ENCODE peak calls at places on chromosome 10, in nine cellular contexts. R is lower lobe of right lung, V is Panc1, J is psoas muscle, Y is brain microvascular endothelial cell, O is heart right ventricle, Z is A549, U is DND-41, C is RWPE1. B is an unnamed sample.

GRCh38 chr10:99758241-99758891 is 24.1 kb upstream of the ABCC2 start:
- DNase-seq in Y (no peak), R (no peak), C (no peak), U (no peak), O (no peak), Z (no peak), J (no peak), V (no peak), B (peak)

GRCh38 chr10:6928531-6929080 is 348.5 kb upstream of the PRKCQ start:
- DNase-seq in Y (no peak), V (no peak), U (peak), Z (no peak), R (no peak), O (no peak), C (no peak), J (no peak), B (no peak)

GRCh38 chr10:124001391-124002260 is 91.8 kb downstream of the CHST15 start:
- DNase-seq in R (peak), C (no peak), J (no peak), Z (no peak), V (no peak), O (peak), U (peak), Y (no peak), B (no peak)

GRCh38 chr10:7527468-7527867 is 116.6 kb upstream of the SFMBT2 start:
- DNase-seq in O (no peak), J (no peak), R (no peak), C (no peak), V (no peak), Y (no peak), U (no peak), Z (no peak), B (no peak)

GRCh38 chr10:46090258-46090812 is 44.3 kb upstream of the MSMB start:
- DNase-seq in C (no peak), O (no peak), R (no peak), V (no peak), J (no peak), Y (no peak), Z (no peak), U (no peak), B (no peak)

GRCh38 chr10:26738354-26738753 is 40.9 kb downstream of the PDSS1 start:
- DNase-seq in O (no peak), J (no peak), U (no peak), R (no peak), Z (no peak), V (no peak), C (no peak), Y (no peak), B (no peak)

GRCh38 chr10:80571352-80571751 is 33.6 kb downstream of the SH2D4B start:
- DNase-seq in Y (no peak), J (no peak), O (no peak), U (no peak), Z (no peak), R (no peak), V (no peak), C (no peak), B (no peak)

GRCh38 chr10:68811367-68812009 is 15.8 kb upstream of the STOX1 start:
- DNase-seq in O (no peak), Z (no peak), C (no peak), U (no peak), Y (no peak), J (no peak), R (no peak), V (no peak), B (no peak)

DNA sequence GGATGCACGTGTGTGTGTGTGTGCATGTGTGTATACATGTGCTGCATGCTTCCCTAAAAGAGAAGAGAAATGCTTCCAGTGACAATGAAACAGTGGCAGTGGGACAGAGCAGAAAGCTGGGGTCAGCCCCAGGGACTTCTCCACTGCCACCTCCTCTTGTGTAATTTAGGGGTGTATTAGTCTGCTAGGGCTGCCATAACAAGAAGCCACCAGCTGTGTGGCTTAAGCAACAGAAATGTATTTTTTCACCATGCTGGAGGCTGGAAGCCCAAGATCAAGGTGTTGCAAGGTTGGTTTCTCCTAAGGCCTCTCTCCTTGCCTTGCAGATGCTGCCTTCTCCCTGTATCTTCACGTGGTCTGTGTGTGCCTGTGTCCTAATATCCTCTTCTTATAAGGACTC is 190.5 kb downstream of the CXCL12 start:
- DNase-seq in Z (no peak), V (no peak), Y (no peak), O (no peak), R (no peak), C (no peak), J (no peak), U (no peak), B (no peak)
- H3K27ac ChIP-seq in Z (peak), V (no peak), Y (no peak), O (no peak), R (no peak), C (no peak), J (no peak), U (no peak), B (peak)

GRCh38 chr10:92574545-92575377 is 868 bp upstream of the IDE start:
- DNase-seq in U (no peak), C (peak), R (no peak), J (no peak), Y (peak), Z (no peak), O (no peak), V (no peak), B (no peak)
- TF ChIP-seq CTCF in U (peak), C (peak), R (peak), J (no peak), Y (peak), Z (no peak), O (no peak), V (no peak), B (no peak)

DNA sequence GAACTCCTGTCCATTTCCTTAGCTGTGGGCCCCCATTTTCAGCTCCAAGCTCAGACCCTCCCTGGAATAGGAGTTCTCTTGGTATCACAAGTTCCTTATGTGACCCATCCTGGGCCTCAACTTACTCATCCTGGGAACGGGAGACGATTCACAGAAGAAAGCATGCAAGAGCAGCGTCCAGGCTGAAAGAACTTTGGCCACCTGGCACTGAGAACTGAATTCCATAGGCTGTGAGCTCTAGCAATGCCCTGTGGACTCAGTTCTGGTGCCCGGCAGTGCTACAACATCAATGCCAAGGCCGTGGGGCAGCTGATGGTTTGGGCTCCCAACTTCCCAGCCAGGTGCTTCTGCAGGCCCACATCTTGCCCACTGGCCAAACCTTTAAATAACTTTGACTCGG is 3.9 kb upstream of the CUEDC2 start:
- DNase-seq in V (no peak), Z (no peak), U (no peak), Y (no peak), J (no peak), R (no peak), O (no peak), C (no peak), B (no peak)
- H3K27ac ChIP-seq in V (no peak), Z (no peak), U (peak), Y (no peak), J (no peak), R (peak), O (no peak), C (no peak), B (no peak)

GRCh38 chr10:115898242-115898641 is 374.8 kb downstream of the GFRA1 start:
- DNase-seq in Y (no peak), U (no peak), V (no peak), R (no peak), O (no peak), J (no peak), C (no peak), Z (no peak), B (no peak)
- TF ChIP-seq CTCF in Y (no peak), U (no peak), V (no peak), R (no peak), O (no peak), J (no peak), C (no peak), Z (no peak), B (no peak)

GRCh38 chr10:127776816-127777215 is 39.8 kb downstream of the FOXI2 start:
- DNase-seq in J (no peak), U (no peak), O (no peak), Y (no peak), R (no peak), C (no peak), Z (no peak), V (no peak), B (no peak)

DNA sequence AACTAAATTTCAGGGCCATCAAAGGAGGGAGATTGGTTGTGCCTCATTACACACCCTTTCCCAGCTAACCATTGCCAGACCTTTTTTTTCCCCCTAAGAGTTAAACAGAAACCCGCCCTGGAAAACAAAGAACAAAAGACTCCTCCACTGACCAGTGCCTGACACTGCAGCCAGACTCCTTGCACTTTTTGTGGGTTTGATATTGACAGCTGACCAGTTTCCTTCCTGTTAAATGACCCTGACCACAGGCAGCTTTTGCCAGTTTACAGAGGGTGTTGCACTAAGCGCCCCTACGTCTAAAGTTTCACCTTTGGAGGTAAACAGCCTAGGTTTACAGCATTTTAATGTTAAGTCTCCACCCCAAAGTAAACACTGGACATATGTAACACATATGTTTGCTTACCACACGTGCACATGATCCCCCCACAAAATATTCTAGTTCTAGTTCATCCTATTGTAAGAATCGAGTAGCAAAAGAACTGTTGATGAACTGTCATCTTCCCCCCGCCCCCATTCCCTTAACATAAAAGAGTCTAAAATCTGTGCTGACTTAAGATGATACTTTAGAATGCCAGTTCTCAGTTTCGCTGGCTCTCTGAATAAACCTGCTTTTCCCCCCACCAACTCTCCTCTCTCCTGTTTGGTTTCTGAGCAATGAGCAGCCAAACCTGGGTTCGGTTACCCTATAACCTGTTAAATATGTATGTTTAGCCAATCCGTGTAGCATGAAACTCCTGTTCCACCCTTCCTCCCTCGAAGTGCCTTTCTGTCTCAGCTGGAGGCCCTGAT is 38.0 kb downstream of the FOXI2 start:
- DNase-seq in Z (no peak), O (no peak), J (no peak), U (no peak), Y (no peak), C (no peak), V (no peak), R (no peak), B (no peak)
- H3K27ac ChIP-seq in Z (no peak), O (no peak), J (no peak), U (no peak), Y (no peak), C (no peak), V (no peak), R (no peak), B (no peak)

DNA sequence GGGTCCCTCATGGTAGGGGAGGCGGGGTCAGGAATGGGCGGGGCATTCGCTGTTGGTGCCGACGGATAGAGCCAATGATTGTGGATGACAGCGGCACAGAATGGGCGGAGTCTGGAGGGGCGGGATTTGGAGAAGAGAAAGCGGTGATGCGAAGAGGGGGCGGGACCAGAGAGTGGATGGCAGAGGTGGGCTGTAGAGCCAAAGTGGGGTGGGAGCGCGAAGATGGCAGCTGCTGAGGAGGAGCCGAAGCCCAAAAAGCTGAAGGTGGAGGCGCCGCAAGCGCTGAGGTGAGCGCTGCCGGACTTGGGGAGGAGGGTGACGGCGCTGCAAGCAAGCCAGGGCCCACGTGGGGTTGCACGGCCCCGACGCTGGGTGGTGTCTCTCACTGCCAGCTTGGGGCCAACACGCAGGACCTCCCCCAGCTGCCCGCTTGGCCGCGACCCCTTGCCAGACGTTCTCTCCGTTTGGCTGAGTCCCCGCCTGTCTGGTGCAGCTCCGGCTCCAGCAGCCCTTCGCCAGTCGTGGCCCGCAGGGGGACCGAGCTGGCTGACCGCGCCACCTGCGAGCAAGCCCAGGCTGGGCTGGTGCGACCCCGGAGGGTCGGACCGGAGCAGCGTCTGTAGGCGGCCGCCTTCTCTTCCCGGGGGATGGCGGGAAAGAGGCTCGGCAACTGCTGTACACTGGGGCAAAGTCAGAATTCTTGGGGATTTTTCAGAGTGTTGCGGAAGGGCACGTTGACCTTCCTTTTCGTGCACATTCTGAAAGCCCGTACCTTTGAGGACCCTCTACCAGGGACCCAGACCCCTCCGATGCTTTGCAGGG is at the start of gene ADK:
- DNase-seq in Y (peak), J (peak), U (peak), O (peak), Z (peak), C (peak), V (no peak), R (peak), B (peak)
- TF ChIP-seq CTCF in Y (peak), J (peak), U (peak), O (peak), Z (no peak), C (peak), V (no peak), R (peak), B (peak)